ENCODE peak calls at places on chromosome 5, in six cellular contexts. One of them, this sample, is unnamed. For H3K4me1 and H3K9me3, the result is how much of the 10 kb centered on the place peaks cover.

GRCh38 chr5:158880514-158881001 is 219.2 kb downstream of the EBF1 start:
- DNase-seq in fibroblast of lung: no peak
- DNase-seq in psoas muscle: no peak
- DNase-seq in aorta: no peak
- DNase-seq in uterus: no peak
- DNase-seq in CD8-positive, alpha-beta memory T cell: no peak
- DNase-seq in this sample: no peak

GRCh38 chr5:146034127-146034526 is 71.2 kb downstream of the PLAC8L1 start:
- DNase-seq in aorta: no peak
- DNase-seq in psoas muscle: no peak
- DNase-seq in CD8-positive, alpha-beta memory T cell: no peak
- DNase-seq in fibroblast of lung: no peak
- DNase-seq in uterus: no peak
- DNase-seq in this sample: no peak

GRCh38 chr5:107124376-107124775 is 546.4 kb downstream of the EFNA5 start:
- DNase-seq in uterus: no peak
- DNase-seq in CD8-positive, alpha-beta memory T cell: no peak
- DNase-seq in psoas muscle: no peak
- DNase-seq in aorta: no peak
- DNase-seq in fibroblast of lung: no peak
- DNase-seq in this sample: no peak

GRCh38 chr5:143401846-143402463 is 1.5 kb downstream of the NR3C1 start:
- DNase-seq in CD8-positive, alpha-beta memory T cell: peak
- DNase-seq in aorta: no peak
- DNase-seq in fibroblast of lung: no peak
- DNase-seq in uterus: no peak
- DNase-seq in psoas muscle: no peak
- DNase-seq in this sample: no peak

GRCh38 chr5:164518049-164518740 is 1012.8 kb downstream of the MAT2B start:
- DNase-seq in aorta: no peak
- DNase-seq in psoas muscle: no peak
- DNase-seq in uterus: no peak
- DNase-seq in CD8-positive, alpha-beta memory T cell: no peak
- DNase-seq in fibroblast of lung: no peak
- DNase-seq in this sample: no peak

GRCh38 chr5:7991125-7991821 is 122.3 kb downstream of the MTRR start:
- DNase-seq in uterus: no peak
- DNase-seq in CD8-positive, alpha-beta memory T cell: no peak
- DNase-seq in fibroblast of lung: no peak
- DNase-seq in aorta: no peak
- DNase-seq in psoas muscle: no peak
- DNase-seq in this sample: no peak

GRCh38 chr5:108748010-108748353 is 285 bp downstream of the FER start:
- DNase-seq in CD8-positive, alpha-beta memory T cell: no peak
- DNase-seq in aorta: no peak
- DNase-seq in psoas muscle: no peak
- DNase-seq in fibroblast of lung: no peak
- DNase-seq in uterus: no peak
- DNase-seq in this sample: no peak

GRCh38 chr5:52734557-52734956 is 53.2 kb upstream of the ITGA1 start:
- DNase-seq in fibroblast of lung: no peak
- DNase-seq in psoas muscle: no peak
- DNase-seq in aorta: no peak
- DNase-seq in CD8-positive, alpha-beta memory T cell: no peak
- DNase-seq in uterus: no peak
- DNase-seq in this sample: no peak

GRCh38 chr5:134626369-134627014 is 6.1 kb downstream of the SAR1B start:
- DNase-seq in fibroblast of lung: no peak
- DNase-seq in uterus: no peak
- DNase-seq in CD8-positive, alpha-beta memory T cell: no peak
- DNase-seq in aorta: no peak
- DNase-seq in psoas muscle: no peak
- DNase-seq in this sample: no peak

GRCh38 chr5:9437741-9438240 is 108.1 kb downstream of the SEMA5A start:
- DNase-seq in fibroblast of lung: peak
- DNase-seq in aorta: no peak
- DNase-seq in psoas muscle: no peak
- DNase-seq in uterus: peak
- DNase-seq in CD8-positive, alpha-beta memory T cell: no peak
- DNase-seq in this sample: peak

GRCh38 chr5:116738948-116739339 is 164.3 kb upstream of the SEMA6A start:
- DNase-seq in CD8-positive, alpha-beta memory T cell: no peak
- DNase-seq in uterus: no peak
- DNase-seq in aorta: no peak
- DNase-seq in psoas muscle: no peak
- DNase-seq in fibroblast of lung: peak
- DNase-seq in this sample: no peak

GRCh38 chr5:93580387-93581100 is 475 bp downstream of the NR2F1-AS1 start:
- DNase-seq in CD8-positive, alpha-beta memory T cell: no peak
- DNase-seq in psoas muscle: no peak
- DNase-seq in uterus: no peak
- DNase-seq in fibroblast of lung: peak
- DNase-seq in aorta: peak
- DNase-seq in this sample: peak

GRCh38 chr5:109168151-109168550 is 241.6 kb downstream of the PJA2 start:
- DNase-seq in CD8-positive, alpha-beta memory T cell: no peak
- DNase-seq in uterus: no peak
- DNase-seq in aorta: no peak
- DNase-seq in fibroblast of lung: no peak
- DNase-seq in psoas muscle: no peak
- DNase-seq in this sample: no peak

GRCh38 chr5:91281409-91281808 is 101.7 kb downstream of the ARRDC3 start:
- DNase-seq in fibroblast of lung: peak
- DNase-seq in uterus: no peak
- DNase-seq in psoas muscle: no peak
- DNase-seq in aorta: no peak
- DNase-seq in CD8-positive, alpha-beta memory T cell: no peak
- DNase-seq in this sample: no peak

GRCh38 chr5:142754031-142754430 is 16.1 kb upstream of the ARHGAP26 start:
- DNase-seq in aorta: no peak
- DNase-seq in uterus: no peak
- DNase-seq in CD8-positive, alpha-beta memory T cell: no peak
- DNase-seq in fibroblast of lung: no peak
- DNase-seq in psoas muscle: peak
- DNase-seq in this sample: peak

GRCh38 chr5:42337607-42338006 is 85.6 kb upstream of the GHR start:
- DNase-seq in fibroblast of lung: no peak
- DNase-seq in psoas muscle: no peak
- DNase-seq in uterus: no peak
- DNase-seq in aorta: no peak
- DNase-seq in CD8-positive, alpha-beta memory T cell: no peak
- DNase-seq in this sample: no peak

GRCh38 chr5:5560016-5560415 is 137.5 kb downstream of the ICE1 start:
- DNase-seq in aorta: no peak
- DNase-seq in CD8-positive, alpha-beta memory T cell: no peak
- DNase-seq in uterus: no peak
- DNase-seq in psoas muscle: no peak
- DNase-seq in fibroblast of lung: no peak
- DNase-seq in this sample: no peak

GRCh38 chr5:159965031-159965837 is 43.7 kb upstream of the TTC1 start:
- DNase-seq in fibroblast of lung: peak
- DNase-seq in CD8-positive, alpha-beta memory T cell: no peak
- DNase-seq in uterus: peak
- DNase-seq in psoas muscle: peak
- DNase-seq in aorta: peak
- DNase-seq in this sample: peak

GRCh38 chr5:104778-105296 is 12.9 kb downstream of the PLEKHG4B start:
- DNase-seq in fibroblast of lung: no peak
- DNase-seq in aorta: no peak
- DNase-seq in psoas muscle: no peak
- DNase-seq in CD8-positive, alpha-beta memory T cell: no peak
- DNase-seq in uterus: no peak
- DNase-seq in this sample: no peak

GRCh38 chr5:55694152-55694830 is 17.8 kb downstream of the SLC38A9 start:
- DNase-seq in CD8-positive, alpha-beta memory T cell: no peak
- DNase-seq in aorta: no peak
- DNase-seq in uterus: no peak
- DNase-seq in fibroblast of lung: peak
- DNase-seq in psoas muscle: no peak
- DNase-seq in this sample: no peak

GRCh38 chr5:124689653-124690052 is 56.8 kb downstream of the ZNF608 start:
- DNase-seq in psoas muscle: no peak
- DNase-seq in fibroblast of lung: no peak
- DNase-seq in aorta: no peak
- DNase-seq in uterus: no peak
- DNase-seq in CD8-positive, alpha-beta memory T cell: no peak
- DNase-seq in this sample: no peak
- H3K4me1 ChIP-seq in psoas muscle: under half
- H3K4me1 ChIP-seq in fibroblast of lung: under half
- H3K4me1 ChIP-seq in aorta: under half
- H3K4me1 ChIP-seq in uterus: under half
- H3K4me1 ChIP-seq in CD8-positive, alpha-beta memory T cell: under half
- H3K4me1 ChIP-seq in this sample: under half

DNA sequence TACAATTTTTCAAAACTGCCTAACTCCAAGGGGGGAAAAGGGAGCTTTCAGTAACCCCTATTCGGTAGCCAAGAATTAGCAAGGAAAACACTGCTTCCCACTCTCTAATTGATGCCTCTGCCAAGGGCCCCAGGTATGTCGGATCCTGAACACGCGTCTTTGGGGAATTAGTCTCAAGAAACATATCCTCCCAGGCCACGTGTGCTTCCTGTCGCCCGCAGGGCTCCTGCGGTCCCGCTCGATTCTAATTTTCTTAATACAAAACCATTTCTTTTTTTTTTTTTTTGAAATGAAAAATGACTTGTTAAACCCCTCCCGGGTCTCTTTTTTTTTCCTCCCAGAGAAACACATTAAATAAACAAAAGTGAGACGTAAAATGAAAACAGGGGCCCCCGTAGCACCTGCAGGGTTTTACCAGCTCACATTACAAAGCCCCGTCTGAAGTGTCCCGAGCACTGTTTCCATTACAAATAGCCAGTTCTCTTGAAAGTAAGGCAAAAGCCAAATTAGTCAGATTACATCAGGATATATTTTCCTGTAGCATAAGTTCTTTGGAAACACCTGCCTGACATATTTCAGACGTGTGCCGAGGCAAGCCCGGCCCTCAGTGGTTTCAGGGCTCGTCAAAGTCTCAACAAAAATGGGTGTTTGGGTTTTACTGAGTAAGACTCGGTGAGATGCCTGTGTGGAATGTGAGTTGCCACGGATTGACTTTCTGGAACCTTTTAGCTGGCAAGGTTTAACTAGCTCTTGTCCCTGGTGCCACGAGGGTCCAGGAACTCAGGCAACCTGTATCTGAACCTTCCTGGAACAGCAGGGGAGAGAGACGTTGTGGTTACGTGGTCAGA is 21.6 kb downstream of the SMIM23 start:
- DNase-seq in fibroblast of lung: peak
- DNase-seq in psoas muscle: no peak
- DNase-seq in uterus: no peak
- DNase-seq in aorta: no peak
- DNase-seq in CD8-positive, alpha-beta memory T cell: no peak
- DNase-seq in this sample: no peak
- H3K4me3 ChIP-seq in fibroblast of lung: no peak
- H3K4me3 ChIP-seq in psoas muscle: no peak
- H3K4me3 ChIP-seq in uterus: no peak
- H3K4me3 ChIP-seq in aorta: no peak
- H3K4me3 ChIP-seq in CD8-positive, alpha-beta memory T cell: no peak
- H3K4me3 ChIP-seq in this sample: no peak

DNA sequence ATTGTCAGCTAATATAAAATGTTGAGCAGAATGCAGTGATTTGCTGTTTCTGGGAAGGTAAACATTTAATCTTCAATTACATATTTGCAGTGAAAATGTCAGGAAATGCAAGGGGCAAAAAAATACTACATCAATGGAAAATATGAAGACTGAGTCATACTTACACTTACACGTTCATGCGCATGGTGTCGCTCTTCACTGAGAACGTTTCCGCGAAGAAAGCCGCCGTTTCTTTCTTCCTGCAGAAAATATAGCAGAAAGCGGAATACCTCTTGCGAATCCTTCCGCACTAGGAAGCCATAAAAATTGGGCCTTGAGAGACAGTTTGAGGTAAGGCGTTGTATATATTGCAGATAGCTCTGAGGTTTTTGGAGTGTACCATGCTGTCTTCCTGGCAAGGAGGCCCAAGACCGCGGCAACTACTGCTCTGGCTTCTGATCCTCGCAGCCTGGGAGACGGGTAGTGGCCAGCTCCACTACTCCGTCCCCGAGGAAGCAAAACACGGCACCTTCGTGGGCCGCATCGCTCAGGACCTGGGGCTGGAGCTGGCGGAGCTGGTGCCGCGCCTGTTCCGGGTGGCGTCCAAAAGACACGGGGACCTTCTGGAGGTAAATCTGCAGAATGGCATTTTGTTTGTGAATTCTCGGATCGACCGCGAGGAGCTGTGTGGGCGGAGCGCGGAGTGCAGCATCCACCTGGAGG is at the start of gene PCDHA13:
- DNase-seq in uterus: peak
- DNase-seq in fibroblast of lung: no peak
- DNase-seq in aorta: no peak
- DNase-seq in psoas muscle: no peak
- DNase-seq in CD8-positive, alpha-beta memory T cell: no peak
- DNase-seq in this sample: no peak
- H3K9me3 ChIP-seq in uterus: under half
- H3K9me3 ChIP-seq in fibroblast of lung: under half
- H3K9me3 ChIP-seq in aorta: under half
- H3K9me3 ChIP-seq in psoas muscle: under half
- H3K9me3 ChIP-seq in CD8-positive, alpha-beta memory T cell: under half
- H3K9me3 ChIP-seq in this sample: under half

DNA sequence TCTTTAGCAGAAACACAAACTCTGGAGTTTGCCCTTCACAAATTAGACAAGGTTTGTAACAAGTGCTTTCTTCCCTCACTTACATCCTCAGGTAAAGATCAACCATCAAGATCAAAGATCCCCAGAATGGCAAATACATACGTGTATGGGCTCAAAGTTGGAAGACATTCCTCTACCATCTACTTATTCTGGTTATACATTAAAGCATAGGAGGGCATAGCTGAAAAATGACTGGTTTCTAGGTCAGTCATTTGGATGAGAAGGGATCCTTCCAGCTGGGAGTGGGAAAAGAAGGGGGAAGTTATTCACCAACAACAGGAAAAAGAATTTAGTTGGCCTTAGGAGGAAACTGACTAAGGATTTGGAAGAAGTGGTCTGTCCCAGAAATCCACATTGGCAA is 1.9 kb downstream of the DAB2 start:
- DNase-seq in fibroblast of lung: no peak
- DNase-seq in uterus: no peak
- DNase-seq in psoas muscle: no peak
- DNase-seq in CD8-positive, alpha-beta memory T cell: no peak
- DNase-seq in aorta: no peak
- DNase-seq in this sample: no peak
- H3K4me1 ChIP-seq in fibroblast of lung: under half
- H3K4me1 ChIP-seq in uterus: under half
- H3K4me1 ChIP-seq in psoas muscle: under half
- H3K4me1 ChIP-seq in CD8-positive, alpha-beta memory T cell: under half
- H3K4me1 ChIP-seq in aorta: under half
- H3K4me1 ChIP-seq in this sample: under half

DNA sequence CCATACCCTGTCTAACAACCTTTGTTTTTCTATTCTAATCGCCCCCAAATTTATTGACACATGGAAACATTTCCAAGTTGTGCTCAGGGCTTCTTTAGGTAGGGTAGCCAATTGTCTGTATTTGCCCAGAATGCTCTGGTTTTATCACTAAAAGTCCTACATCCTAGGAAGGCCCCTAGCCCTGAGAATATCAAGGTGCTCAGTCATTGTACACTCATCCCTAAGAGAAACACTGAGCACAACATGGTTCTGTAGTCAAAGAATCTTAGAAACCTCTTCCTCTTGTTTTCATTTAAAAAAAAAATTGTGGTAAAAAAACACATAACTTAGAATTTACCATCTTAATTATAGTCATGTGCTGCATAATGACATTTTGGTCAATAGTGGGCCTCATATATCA is 69.0 kb upstream of the BASP1 start:
- DNase-seq in psoas muscle: no peak
- DNase-seq in aorta: no peak
- DNase-seq in fibroblast of lung: peak
- DNase-seq in uterus: no peak
- DNase-seq in CD8-positive, alpha-beta memory T cell: no peak
- DNase-seq in this sample: no peak
- H3K4me3 ChIP-seq in psoas muscle: no peak
- H3K4me3 ChIP-seq in aorta: no peak
- H3K4me3 ChIP-seq in fibroblast of lung: no peak
- H3K4me3 ChIP-seq in uterus: no peak
- H3K4me3 ChIP-seq in CD8-positive, alpha-beta memory T cell: no peak
- H3K4me3 ChIP-seq in this sample: no peak